ENCODE peak calls at places on chromosome 4, in five cellular contexts. U is iPS-NIHi11, R is hepatic stellate cell, V is H4, E is activated T-cell treated with anti-CD3 and anti-CD28 coated beads for 1 hour. Y is an unnamed sample.

GRCh38 chr4:30945586-30945985 is 225.4 kb downstream of the PCDH7 start:
- DNase-seq in V (peak; percentile 46), E (no peak), U (no peak), R (no peak), Y (no peak)

GRCh38 chr4:153916273-153916755 is 127.4 kb upstream of the SFRP2 start:
- DNase-seq in U (no peak), R (no peak), E (no peak), V (no peak), Y (no peak)

GRCh38 chr4:8905236-8905772 is 33.7 kb upstream of the HMX1 start:
- DNase-seq in R (no peak), U (no peak), V (no peak), E (no peak), Y (no peak)

GRCh38 chr4:182699825-182700224 is 217.4 kb downstream of the DCTD start:
- DNase-seq in U (no peak), V (no peak), R (no peak), E (no peak), Y (no peak)

GRCh38 chr4:74654230-74654681 is 140.1 kb downstream of the BTC start:
- DNase-seq in U (no peak), E (no peak), V (no peak), R (no peak), Y (no peak)

GRCh38 chr4:35684755-35685154 is 559.6 kb downstream of the ARAP2 start:
- DNase-seq in R (no peak), V (no peak), E (no peak), U (no peak), Y (no peak)

GRCh38 chr4:153233761-153234371 is 29.6 kb downstream of the TRIM2 start:
- DNase-seq in R (no peak), E (no peak), V (peak; percentile 61), U (no peak), Y (no peak)

GRCh38 chr4:61648264-61648663 is 448.1 kb downstream of the ADGRL3 start:
- DNase-seq in V (no peak), U (no peak), R (no peak), E (no peak), Y (no peak)

GRCh38 chr4:183631577-183632198 is 27.3 kb downstream of the RWDD4 start:
- DNase-seq in U (no peak), E (no peak), R (no peak), V (no peak), Y (no peak)

GRCh38 chr4:132504438-132504837 is 644.7 kb upstream of the PCDH10 start:
- DNase-seq in U (no peak), R (no peak), E (no peak), V (no peak), Y (no peak)

GRCh38 chr4:72473434-72473900 is 95.6 kb downstream of the ADAMTS3 start:
- DNase-seq in U (no peak), E (no peak), R (no peak), V (peak; percentile 14), Y (no peak)

GRCh38 chr4:91448668-91449330 is 855.0 kb upstream of the GRID2 start:
- DNase-seq in V (peak; percentile 82), U (no peak), R (no peak), E (no peak), Y (no peak)

Y was measured in type B pancreatic cell.